ENCODE peak calls at places on chromosomes 12 and 14, in seven cellular contexts. X is colonic mucosa, J is stomach, H is HFFc6, I is dorsolateral prefrontal cortex, S is neural progenitor cell, W is left ventricle myocardium inferior. O is an unnamed sample.

GRCh38 chr14:89660183-89660582 is 243.2 kb upstream of the FOXN3 start:
- DNase-seq in X (no peak), J (no peak), H (peak), I (peak), S (no peak), W (no peak), O (no peak)

GRCh38 chr14:105197274-105197673 is 16.2 kb upstream of the NUDT14 start:
- DNase-seq in X (no peak), J (no peak), H (peak), I (no peak), S (peak), W (peak), O (no peak)

GRCh38 chr14:79910086-79910485 is 301.2 kb downstream of the DIO2 start:
- DNase-seq in X (no peak), J (no peak), H (no peak), I (no peak), S (no peak), W (no peak), O (no peak)

GRCh38 chr14:90624732-90625444 is 191.3 kb downstream of the TTC7B start:
- DNase-seq in X (no peak), J (no peak), H (no peak), I (no peak), S (peak), W (no peak), O (peak)

GRCh38 chr14:63713058-63713457 is 14.8 kb downstream of the SGPP1 start:
- DNase-seq in X (no peak), J (no peak), H (no peak), I (no peak), S (no peak), W (no peak), O (no peak)

GRCh38 chr12:121673013-121673441 is 3.6 kb upstream of the MORN3 start:
- DNase-seq in X (peak), J (peak), H (no peak), I (no peak), S (no peak), W (no peak), O (peak)

GRCh38 chr12:102067574-102068258 is 5.9 kb upstream of the WASHC3 start:
- DNase-seq in X (no peak), J (no peak), H (peak), I (no peak), S (no peak), W (no peak), O (no peak)

GRCh38 chr12:16300222-16300621 is 22.7 kb upstream of the SLC15A5 start:
- DNase-seq in X (no peak), J (no peak), H (peak), I (no peak), S (no peak), W (no peak), O (no peak)

GRCh38 chr12:124506145-124506831 is 61.1 kb downstream of the NCOR2 start:
- DNase-seq in X (peak), J (peak), H (no peak), I (no peak), S (peak), W (peak), O (peak)

GRCh38 chr12:89016970-89017778 is 335.1 kb downstream of the DUSP6 start:
- DNase-seq in X (peak), J (no peak), H (peak), I (peak), S (peak), W (peak), O (peak)

DNA sequence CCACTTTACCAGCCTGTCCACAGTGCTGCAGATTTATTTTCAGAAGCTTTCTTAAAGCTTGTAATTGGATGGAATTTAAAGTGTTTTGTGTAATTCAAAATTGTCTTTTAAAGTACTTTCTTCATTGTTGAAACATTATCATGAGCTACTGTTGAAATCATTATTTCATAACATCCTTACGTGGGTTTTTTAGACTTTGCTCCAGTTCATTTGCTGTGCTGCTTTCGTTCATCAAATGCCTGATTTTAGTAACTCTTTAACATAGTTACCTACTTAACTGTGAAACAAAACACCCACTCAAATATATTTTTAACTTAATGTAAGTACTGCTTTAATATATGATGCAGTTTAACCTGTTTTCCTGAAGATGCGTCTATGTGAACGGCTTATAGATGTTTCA is 47.5 kb downstream of the PIWIL1 start:
- DNase-seq in X (no peak), J (no peak), H (no peak), I (no peak), S (no peak), W (no peak), O (no peak)
- TF ChIP-seq CTCF in X (no peak), J (no peak), H (no peak), I (no peak), S (no peak), W (no peak), O (no peak)

GRCh38 chr12:26298785-26299621 is 103.6 kb downstream of the SSPN start:
- DNase-seq in X (no peak), J (no peak), H (peak), I (no peak), S (no peak), W (no peak), O (no peak)
- TF ChIP-seq CTCF in X (no peak), J (peak), H (peak), I (no peak), S (no peak), W (peak), O (no peak)

GRCh38 chr14:81927069-81927468 is 393.4 kb upstream of the SEL1L start:
- DNase-seq in X (no peak), J (no peak), H (no peak), I (no peak), S (peak), W (no peak), O (no peak)
- TF ChIP-seq CTCF in X (no peak), J (no peak), H (no peak), I (peak), S (peak), W (peak), O (no peak)

GRCh38 chr12:44876554-44877275 is 600 bp upstream of the NELL2 start:
- DNase-seq in X (peak), J (no peak), H (no peak), I (no peak), S (peak), W (no peak), O (no peak)
- TF ChIP-seq CTCF in X (no peak), J (no peak), H (no peak), I (no peak), S (peak), W (no peak), O (no peak)

DNA sequence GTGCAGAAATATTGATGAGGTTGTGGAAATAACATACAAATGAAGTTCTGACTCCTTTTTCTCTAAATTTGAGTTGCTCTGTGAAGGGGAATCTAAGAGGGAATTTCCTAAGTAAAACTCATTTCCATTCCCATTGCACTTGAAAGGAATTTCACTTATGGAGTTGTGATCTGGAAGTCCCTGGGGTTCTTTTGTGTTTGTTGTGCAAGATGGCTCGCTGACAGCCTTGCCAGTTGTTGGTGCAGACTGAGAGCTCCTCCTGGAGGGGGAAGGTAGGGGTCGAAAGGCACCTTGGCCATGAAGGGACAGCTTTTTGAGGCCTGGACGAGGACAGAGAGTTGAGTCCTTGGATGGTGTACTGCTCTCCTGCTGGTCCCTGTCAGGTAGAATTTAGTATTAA is 72.0 kb downstream of the C12orf56 start:
- DNase-seq in X (no peak), J (no peak), H (no peak), I (no peak), S (no peak), W (no peak), O (no peak)
- TF ChIP-seq CTCF in X (no peak), J (no peak), H (no peak), I (no peak), S (peak), W (no peak), O (no peak)

GRCh38 chr12:59372971-59373370 is 222.9 kb upstream of the SLC16A7 start:
- DNase-seq in X (no peak), J (no peak), H (no peak), I (no peak), S (peak), W (no peak), O (no peak)
- TF ChIP-seq CTCF in X (no peak), J (no peak), H (peak), I (peak), S (peak), W (no peak), O (no peak)